ENCODE peak calls at places on chromosomes 7 and 10, in six cellular contexts. One of them, this sample, is unnamed.

GRCh38 chr7:51035696-51036095 is 253.0 kb upstream of the GRB10 start:
- DNase-seq in AML-193: no peak
- DNase-seq in fibroblast of lung: peak
- DNase-seq in heart left ventricle: no peak
- DNase-seq in BJ: no peak
- DNase-seq in hypothalamus: no peak
- DNase-seq in this sample: no peak

GRCh38 chr7:127504715-127505114 is 80.7 kb downstream of the GCC1 start:
- DNase-seq in AML-193: no peak
- DNase-seq in fibroblast of lung: peak
- DNase-seq in heart left ventricle: no peak
- DNase-seq in BJ: no peak
- DNase-seq in hypothalamus: no peak
- DNase-seq in this sample: no peak

GRCh38 chr10:12844796-12845524 is 156.6 kb downstream of the CCDC3 start:
- DNase-seq in AML-193: no peak
- DNase-seq in fibroblast of lung: peak
- DNase-seq in heart left ventricle: no peak
- DNase-seq in BJ: peak
- DNase-seq in hypothalamus: no peak
- DNase-seq in this sample: peak

GRCh38 chr10:33196710-33197406 is 137.6 kb downstream of the NRP1 start:
- DNase-seq in AML-193: no peak
- DNase-seq in fibroblast of lung: peak
- DNase-seq in heart left ventricle: no peak
- DNase-seq in BJ: no peak
- DNase-seq in hypothalamus: no peak
- DNase-seq in this sample: no peak

GRCh38 chr7:2474813-2475677 is 1.2 kb downstream of the GRIFIN start:
- DNase-seq in AML-193: no peak
- DNase-seq in fibroblast of lung: no peak
- DNase-seq in heart left ventricle: no peak
- DNase-seq in BJ: no peak
- DNase-seq in hypothalamus: no peak
- DNase-seq in this sample: no peak

GRCh38 chr10:119523916-119524719 is 18.4 kb downstream of the RGS10 start:
- DNase-seq in AML-193: no peak
- DNase-seq in fibroblast of lung: no peak
- DNase-seq in heart left ventricle: no peak
- DNase-seq in BJ: no peak
- DNase-seq in hypothalamus: no peak
- DNase-seq in this sample: no peak

GRCh38 chr7:130419652-130420051 is 21.2 kb downstream of the CEP41 start:
- DNase-seq in AML-193: no peak
- DNase-seq in fibroblast of lung: no peak
- DNase-seq in heart left ventricle: no peak
- DNase-seq in BJ: no peak
- DNase-seq in hypothalamus: no peak
- DNase-seq in this sample: no peak

GRCh38 chr10:60679388-60679987 is 98.8 kb upstream of the CDK1 start:
- DNase-seq in AML-193: no peak
- DNase-seq in fibroblast of lung: no peak
- DNase-seq in heart left ventricle: no peak
- DNase-seq in BJ: no peak
- DNase-seq in hypothalamus: no peak
- DNase-seq in this sample: no peak

GRCh38 chr10:30447125-30447799 is 13.3 kb downstream of the MAP3K8 start:
- DNase-seq in AML-193: no peak
- DNase-seq in fibroblast of lung: peak
- DNase-seq in heart left ventricle: no peak
- DNase-seq in BJ: peak
- DNase-seq in hypothalamus: no peak
- DNase-seq in this sample: no peak

GRCh38 chr10:5512881-5513698 is 11.7 kb upstream of the CALML3 start:
- DNase-seq in AML-193: no peak
- DNase-seq in fibroblast of lung: no peak
- DNase-seq in heart left ventricle: no peak
- DNase-seq in BJ: no peak
- DNase-seq in hypothalamus: no peak
- DNase-seq in this sample: no peak

GRCh38 chr10:73934074-73934473 is 23.1 kb downstream of the PLAU start:
- DNase-seq in AML-193: no peak
- DNase-seq in fibroblast of lung: no peak
- DNase-seq in heart left ventricle: no peak
- DNase-seq in BJ: no peak
- DNase-seq in hypothalamus: no peak
- DNase-seq in this sample: no peak

GRCh38 chr10:61283489-61284221 is 169.5 kb downstream of the TMEM26 start:
- DNase-seq in AML-193: no peak
- DNase-seq in fibroblast of lung: no peak
- DNase-seq in heart left ventricle: no peak
- DNase-seq in BJ: no peak
- DNase-seq in hypothalamus: no peak
- DNase-seq in this sample: no peak

GRCh38 chr7:1291846-1292765 is 59.4 kb downstream of the UNCX start:
- DNase-seq in AML-193: no peak
- DNase-seq in fibroblast of lung: no peak
- DNase-seq in heart left ventricle: no peak
- DNase-seq in BJ: no peak
- DNase-seq in hypothalamus: no peak
- DNase-seq in this sample: no peak

GRCh38 chr7:102044984-102045673 is 227.7 kb downstream of the CUX1 start:
- DNase-seq in AML-193: no peak
- DNase-seq in fibroblast of lung: peak
- DNase-seq in heart left ventricle: no peak
- DNase-seq in BJ: peak
- DNase-seq in hypothalamus: peak
- DNase-seq in this sample: peak

GRCh38 chr10:30434273-30435067 is 486 bp downstream of the MAP3K8 start:
- DNase-seq in AML-193: peak
- DNase-seq in fibroblast of lung: peak
- DNase-seq in heart left ventricle: peak
- DNase-seq in BJ: no peak
- DNase-seq in hypothalamus: peak
- DNase-seq in this sample: peak

GRCh38 chr7:26399309-26399610 is 107.6 kb downstream of the SNX10 start:
- DNase-seq in AML-193: no peak
- DNase-seq in fibroblast of lung: peak
- DNase-seq in heart left ventricle: peak
- DNase-seq in BJ: no peak
- DNase-seq in hypothalamus: peak
- DNase-seq in this sample: no peak

GRCh38 chr7:41696323-41696916 is 6.5 kb downstream of the INHBA start:
- DNase-seq in AML-193: no peak
- DNase-seq in fibroblast of lung: peak
- DNase-seq in heart left ventricle: peak
- DNase-seq in BJ: peak
- DNase-seq in hypothalamus: no peak
- DNase-seq in this sample: peak

GRCh38 chr7:45983720-45984032 is 62.6 kb upstream of the IGFBP3 start:
- DNase-seq in AML-193: no peak
- DNase-seq in fibroblast of lung: no peak
- DNase-seq in heart left ventricle: no peak
- DNase-seq in BJ: no peak
- DNase-seq in hypothalamus: no peak
- DNase-seq in this sample: no peak

GRCh38 chr10:59177031-59177861 is 803 bp downstream of the PHYHIPL start:
- DNase-seq in AML-193: no peak
- DNase-seq in fibroblast of lung: peak
- DNase-seq in heart left ventricle: no peak
- DNase-seq in BJ: peak
- DNase-seq in hypothalamus: peak
- DNase-seq in this sample: peak

GRCh38 chr7:100489824-100490223 is 6.1 kb downstream of the NYAP1 start:
- DNase-seq in AML-193: no peak
- DNase-seq in fibroblast of lung: peak
- DNase-seq in heart left ventricle: no peak
- DNase-seq in BJ: peak
- DNase-seq in hypothalamus: peak
- DNase-seq in this sample: peak

GRCh38 chr10:76922666-76923065 is 714.9 kb downstream of the KCNMA1 start:
- DNase-seq in AML-193: no peak
- DNase-seq in fibroblast of lung: no peak
- DNase-seq in heart left ventricle: no peak
- DNase-seq in BJ: no peak
- DNase-seq in hypothalamus: no peak
- DNase-seq in this sample: no peak

GRCh38 chr10:99784731-99785441 is 2.4 kb downstream of the ABCC2 start:
- DNase-seq in AML-193: no peak
- DNase-seq in fibroblast of lung: no peak
- DNase-seq in heart left ventricle: no peak
- DNase-seq in BJ: no peak
- DNase-seq in hypothalamus: no peak
- DNase-seq in this sample: no peak

GRCh38 chr7:155495440-155496248 is 37.7 kb downstream of the EN2 start:
- DNase-seq in AML-193: no peak
- DNase-seq in fibroblast of lung: no peak
- DNase-seq in heart left ventricle: no peak
- DNase-seq in BJ: no peak
- DNase-seq in hypothalamus: no peak
- DNase-seq in this sample: no peak

GRCh38 chr7:19692111-19692828 is 16.6 kb downstream of the POLR1F start:
- DNase-seq in AML-193: no peak
- DNase-seq in fibroblast of lung: no peak
- DNase-seq in heart left ventricle: peak
- DNase-seq in BJ: no peak
- DNase-seq in hypothalamus: no peak
- DNase-seq in this sample: no peak

GRCh38 chr10:125554753-125555152 is 128.2 kb downstream of the TEX36 start:
- DNase-seq in AML-193: no peak
- DNase-seq in fibroblast of lung: no peak
- DNase-seq in heart left ventricle: no peak
- DNase-seq in BJ: no peak
- DNase-seq in hypothalamus: no peak
- DNase-seq in this sample: no peak

GRCh38 chr10:31315453-31315852 is 3.6 kb upstream of the ZEB1 start:
- DNase-seq in AML-193: no peak
- DNase-seq in fibroblast of lung: peak
- DNase-seq in heart left ventricle: no peak
- DNase-seq in BJ: no peak
- DNase-seq in hypothalamus: no peak
- DNase-seq in this sample: no peak

GRCh38 chr7:154409703-154410311 is 357.6 kb downstream of the DPP6 start:
- DNase-seq in AML-193: peak
- DNase-seq in fibroblast of lung: peak
- DNase-seq in heart left ventricle: no peak
- DNase-seq in BJ: no peak
- DNase-seq in hypothalamus: no peak
- DNase-seq in this sample: no peak

GRCh38 chr10:9198611-9199010 is 1144.1 kb downstream of the GATA3 start:
- DNase-seq in AML-193: no peak
- DNase-seq in fibroblast of lung: peak
- DNase-seq in heart left ventricle: no peak
- DNase-seq in BJ: peak
- DNase-seq in hypothalamus: no peak
- DNase-seq in this sample: no peak

GRCh38 chr10:32121648-32122047 is 65.4 kb upstream of the KIF5B start:
- DNase-seq in AML-193: no peak
- DNase-seq in fibroblast of lung: no peak
- DNase-seq in heart left ventricle: no peak
- DNase-seq in BJ: no peak
- DNase-seq in hypothalamus: no peak
- DNase-seq in this sample: no peak

GRCh38 chr7:23474829-23475578 is 4.7 kb upstream of the IGF2BP3 start:
- DNase-seq in AML-193: no peak
- DNase-seq in fibroblast of lung: no peak
- DNase-seq in heart left ventricle: no peak
- DNase-seq in BJ: no peak
- DNase-seq in hypothalamus: no peak
- DNase-seq in this sample: peak

GRCh38 chr10:28806481-28806880 is 129.2 kb downstream of the BAMBI start:
- DNase-seq in AML-193: no peak
- DNase-seq in fibroblast of lung: peak
- DNase-seq in heart left ventricle: no peak
- DNase-seq in BJ: no peak
- DNase-seq in hypothalamus: no peak
- DNase-seq in this sample: no peak

GRCh38 chr10:120365872-120366271 is 91.2 kb upstream of the PLPP4 start:
- DNase-seq in AML-193: no peak
- DNase-seq in fibroblast of lung: no peak
- DNase-seq in heart left ventricle: no peak
- DNase-seq in BJ: no peak
- DNase-seq in hypothalamus: no peak
- DNase-seq in this sample: no peak

GRCh38 chr7:109343662-109344061 is 774.0 kb downstream of the DNAJB9 start:
- DNase-seq in AML-193: no peak
- DNase-seq in fibroblast of lung: peak
- DNase-seq in heart left ventricle: no peak
- DNase-seq in BJ: no peak
- DNase-seq in hypothalamus: no peak
- DNase-seq in this sample: peak

GRCh38 chr10:13717936-13718772 is 131.4 kb downstream of the PRPF18 start:
- DNase-seq in AML-193: peak
- DNase-seq in fibroblast of lung: peak
- DNase-seq in heart left ventricle: peak
- DNase-seq in BJ: no peak
- DNase-seq in hypothalamus: peak
- DNase-seq in this sample: peak

GRCh38 chr7:28483868-28484267 is 71.5 kb downstream of the CREB5 start:
- DNase-seq in AML-193: no peak
- DNase-seq in fibroblast of lung: no peak
- DNase-seq in heart left ventricle: no peak
- DNase-seq in BJ: peak
- DNase-seq in hypothalamus: no peak
- DNase-seq in this sample: no peak

GRCh38 chr10:62853710-62854109 is 37.5 kb upstream of the EGR2 start:
- DNase-seq in AML-193: peak
- DNase-seq in fibroblast of lung: no peak
- DNase-seq in heart left ventricle: no peak
- DNase-seq in BJ: no peak
- DNase-seq in hypothalamus: no peak
- DNase-seq in this sample: no peak

GRCh38 chr7:2106920-2107319 is 125.8 kb downstream of the MAD1L1 start:
- DNase-seq in AML-193: no peak
- DNase-seq in fibroblast of lung: no peak
- DNase-seq in heart left ventricle: no peak
- DNase-seq in BJ: no peak
- DNase-seq in hypothalamus: no peak
- DNase-seq in this sample: peak

GRCh38 chr7:150897502-150898474 is 45.5 kb downstream of the AOC1 start:
- DNase-seq in AML-193: no peak
- DNase-seq in fibroblast of lung: no peak
- DNase-seq in heart left ventricle: no peak
- DNase-seq in BJ: no peak
- DNase-seq in hypothalamus: no peak
- DNase-seq in this sample: no peak

GRCh38 chr10:78417425-78418370 is 384.0 kb downstream of the RPS24 start:
- DNase-seq in AML-193: no peak
- DNase-seq in fibroblast of lung: no peak
- DNase-seq in heart left ventricle: no peak
- DNase-seq in BJ: no peak
- DNase-seq in hypothalamus: no peak
- DNase-seq in this sample: no peak